ENCODE peak calls at places on chromosomes 16 and 17, in eight cellular contexts. F, N, P, C, G, M, J and Z are unnamed samples. For H3K4me1, the result is how much of the 10 kb centered on the place peaks cover.

GRCh38 chr17:31061678-31062077 is 33.1 kb upstream of the NF1 start:
- ATAC-seq in F (peak), N (peak), P (peak), C (peak), G (peak), M (peak), J (no peak), Z (no peak)

GRCh38 chr16:20878682-20879147 is 21.4 kb downstream of the DCUN1D3 start:
- ATAC-seq in F (peak), N (no peak), P (peak), C (peak), G (peak), M (no peak), J (no peak), Z (no peak)

GRCh38 chr17:33292184-33292980 is 713 bp downstream of the ASIC2 start:
- ATAC-seq in F (no peak), N (peak), P (no peak), C (peak), G (no peak), M (peak), J (no peak), Z (no peak)

GRCh38 chr16:89785523-89786155 is 30.8 kb downstream of the FANCA start:
- ATAC-seq in F (no peak), N (no peak), P (no peak), C (no peak), G (no peak), M (no peak), J (no peak), Z (no peak)

GRCh38 chr17:21283482-21284318 is 811 bp upstream of the MAP2K3 start:
- ATAC-seq in F (peak), N (peak), P (no peak), C (peak), G (peak), M (peak), J (no peak), Z (peak)

GRCh38 chr17:64728041-64728695 is 66.1 kb upstream of the SMURF2 start:
- ATAC-seq in F (no peak), N (no peak), P (peak), C (no peak), G (no peak), M (no peak), J (no peak), Z (peak)

GRCh38 chr17:32943206-32943605 is 15.3 kb downstream of the TMEM98 start:
- ATAC-seq in F (no peak), N (no peak), P (no peak), C (no peak), G (no peak), M (no peak), J (peak), Z (peak)

GRCh38 chr16:74868501-74868900 is 93.9 kb upstream of the FA2H start:
- ATAC-seq in F (peak), N (peak), P (peak), C (no peak), G (peak), M (no peak), J (peak), Z (peak)

GRCh38 chr17:81031571-81032550 is 3.1 kb upstream of the BAIAP2 start:
- ATAC-seq in F (no peak), N (no peak), P (no peak), C (no peak), G (no peak), M (no peak), J (peak), Z (no peak)

GRCh38 chr17:73431401-73432205 is 119.8 kb upstream of the CDC42EP4 start:
- ATAC-seq in F (no peak), N (no peak), P (no peak), C (no peak), G (no peak), M (no peak), J (no peak), Z (no peak)

GRCh38 chr17:18026408-18026776 is 12.6 kb downstream of the ATPAF2 start:
- ATAC-seq in F (no peak), N (no peak), P (no peak), C (no peak), G (no peak), M (no peak), J (peak), Z (no peak)

GRCh38 chr17:39776267-39776666 is 38.5 kb downstream of the GRB7 start:
- ATAC-seq in F (no peak), N (no peak), P (no peak), C (no peak), G (no peak), M (no peak), J (no peak), Z (no peak)

GRCh38 chr16:46789075-46789474 is 40.9 kb upstream of the MYLK3 start:
- ATAC-seq in F (peak), N (no peak), P (peak), C (no peak), G (no peak), M (no peak), J (no peak), Z (no peak)

GRCh38 chr16:77223184-77223583 is 24.0 kb downstream of the SYCE1L start:
- ATAC-seq in F (no peak), N (no peak), P (no peak), C (peak), G (peak), M (peak), J (no peak), Z (no peak)

DNA sequence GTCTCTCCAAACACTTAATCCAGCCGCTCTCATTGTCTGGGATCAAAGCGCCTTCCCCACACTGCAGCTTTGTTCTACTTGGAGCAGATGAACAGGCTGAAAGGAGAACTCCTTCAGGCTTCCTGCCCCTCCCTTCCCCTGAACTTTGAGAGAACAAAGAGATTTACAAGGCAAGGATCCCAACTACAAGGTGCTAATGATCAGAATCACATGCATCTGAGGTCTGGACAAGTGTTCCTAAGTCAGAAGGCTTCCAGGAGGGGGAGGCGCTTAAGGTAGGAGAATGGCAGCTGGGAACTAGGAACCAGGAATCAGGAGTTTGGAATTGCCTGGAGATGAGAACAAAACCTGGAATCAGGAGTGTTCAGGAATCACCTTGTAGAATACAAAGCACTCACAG is 606.3 kb upstream of the CDH11 start:
- ATAC-seq in F (no peak), N (no peak), P (no peak), C (peak), G (no peak), M (no peak), J (no peak), Z (no peak)
- TF ChIP-seq POLR2AphosphoS5 in F (no peak), N (no peak), P (no peak), C (no peak), G (no peak), M (no peak), J (no peak), Z (no peak)

GRCh38 chr16:57044931-57045693 is 47.3 kb upstream of the CPNE2 start:
- ATAC-seq in F (peak), N (no peak), P (no peak), C (no peak), G (no peak), M (no peak), J (no peak), Z (no peak)
- H3K4me1 ChIP-seq in F (half or more), N (under half), P (under half), C (under half), G (under half), M (under half), J (under half), Z (under half)

DNA sequence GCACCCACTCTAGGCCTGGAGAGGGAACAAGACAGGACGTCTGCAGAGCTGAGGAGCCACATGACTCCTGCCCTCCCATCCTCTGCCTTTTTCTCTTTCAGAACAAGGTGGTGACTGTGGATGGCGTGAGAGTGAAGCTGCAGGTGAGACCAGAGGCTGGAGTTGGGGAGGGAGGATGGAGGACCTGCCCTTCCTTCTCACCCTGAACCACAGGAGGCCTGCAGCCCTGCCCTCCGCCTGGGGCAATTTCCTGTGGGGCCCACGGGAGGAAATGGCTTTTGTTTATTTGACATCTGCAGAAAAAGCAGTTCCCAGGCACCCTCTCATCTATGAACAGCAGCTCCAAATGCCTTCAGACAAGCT is 5.1 kb downstream of the RAB37 start:
- ATAC-seq in F (peak), N (no peak), P (no peak), C (no peak), G (no peak), M (no peak), J (no peak), Z (no peak)
- H3K4me3 ChIP-seq in F (no peak), N (no peak), P (no peak), C (no peak), G (no peak), M (no peak), J (no peak), Z (no peak)

GRCh38 chr16:50613281-50613991 is 65.2 kb downstream of the NKD1 start:
- ATAC-seq in F (no peak), N (no peak), P (no peak), C (no peak), G (no peak), M (no peak), J (no peak), Z (peak)
- TF ChIP-seq POLR2AphosphoS5 in F (no peak), N (no peak), P (no peak), C (no peak), G (no peak), M (no peak), J (no peak), Z (peak)